ENCODE peak calls at places on chromosome 20, in five cellular contexts. J is neural progenitor cell, X is PC-3, V is hepatocyte, U is SK-N-SH. H is an unnamed sample. For H3K79me2, the result is how much of the 10 kb centered on the place peaks cover.

GRCh38 chr20:64241061-64241460 is 14.5 kb upstream of the PCMTD2 start:
- DNase-seq in U (no peak), X (no peak), V (no peak), J (no peak), H (no peak)

GRCh38 chr20:10897341-10897740 is 223.5 kb upstream of the JAG1 start:
- DNase-seq in V (no peak), J (no peak), U (no peak), X (peak), H (no peak)

GRCh38 chr20:24086121-24086520 is 97.5 kb upstream of the GGTLC1 start:
- DNase-seq in J (no peak), X (no peak), U (no peak), V (no peak), H (no peak)

GRCh38 chr20:19966840-19967239 is 50.3 kb upstream of the NAA20 start:
- DNase-seq in J (no peak), U (no peak), X (no peak), V (no peak), H (no peak)

GRCh38 chr20:8932192-8933150 is 136.4 kb upstream of the PLCB4 start:
- DNase-seq in V (no peak), U (no peak), X (peak), J (no peak), H (no peak)

GRCh38 chr20:53654932-53655674 is 61.5 kb upstream of the ZNF217 start:
- DNase-seq in J (no peak), V (no peak), U (no peak), X (peak), H (peak)

GRCh38 chr20:24588047-24588635 is 118.7 kb downstream of the SYNDIG1 start:
- DNase-seq in X (no peak), U (no peak), V (no peak), J (no peak), H (no peak)

GRCh38 chr20:10565922-10566897 is 107.6 kb downstream of the JAG1 start:
- DNase-seq in X (peak), V (peak), J (no peak), U (no peak), H (no peak)

GRCh38 chr20:17619351-17620093 is 49.6 kb downstream of the DSTN start:
- DNase-seq in X (no peak), V (no peak), J (no peak), U (peak), H (no peak)

GRCh38 chr20:60054716-60055371 is 96.6 kb downstream of the CDH26 start:
- DNase-seq in X (no peak), J (no peak), V (no peak), U (no peak), H (no peak)

GRCh38 chr20:12241065-12241464 is 323.4 kb downstream of the BTBD3 start:
- DNase-seq in V (no peak), X (no peak), J (no peak), U (no peak), H (no peak)

GRCh38 chr20:56797023-56797422 is 167.9 kb downstream of the TFAP2C start:
- DNase-seq in J (no peak), U (no peak), X (no peak), V (no peak), H (no peak)

GRCh38 chr20:35497780-35498189 is 31.7 kb downstream of the C20orf173 start:
- DNase-seq in V (no peak), X (no peak), U (no peak), J (no peak), H (no peak)

GRCh38 chr20:33689973-33690372 is 3.8 kb upstream of the E2F1 start:
- DNase-seq in X (peak), J (no peak), U (no peak), V (peak), H (no peak)

GRCh38 chr20:14672066-14672465 is 334.7 kb upstream of the FLRT3 start:
- DNase-seq in U (no peak), X (no peak), J (no peak), V (no peak), H (no peak)

GRCh38 chr20:8153281-8153908 is 21.3 kb downstream of the PLCB1 start:
- DNase-seq in V (no peak), X (peak), J (no peak), U (no peak), H (no peak)

GRCh38 chr20:2778602-2779321 is 21.7 kb downstream of the CPXM1 start:
- DNase-seq in J (no peak), U (no peak), V (no peak), X (no peak), H (no peak)

GRCh38 chr20:60966766-60967165 is 285.3 kb upstream of the CDH4 start:
- DNase-seq in X (no peak), U (no peak), V (no peak), J (no peak), H (no peak)

GRCh38 chr20:59664389-59665055 is 60.2 kb downstream of the PHACTR3 start:
- DNase-seq in U (no peak), V (no peak), X (no peak), J (no peak), H (no peak)

DNA sequence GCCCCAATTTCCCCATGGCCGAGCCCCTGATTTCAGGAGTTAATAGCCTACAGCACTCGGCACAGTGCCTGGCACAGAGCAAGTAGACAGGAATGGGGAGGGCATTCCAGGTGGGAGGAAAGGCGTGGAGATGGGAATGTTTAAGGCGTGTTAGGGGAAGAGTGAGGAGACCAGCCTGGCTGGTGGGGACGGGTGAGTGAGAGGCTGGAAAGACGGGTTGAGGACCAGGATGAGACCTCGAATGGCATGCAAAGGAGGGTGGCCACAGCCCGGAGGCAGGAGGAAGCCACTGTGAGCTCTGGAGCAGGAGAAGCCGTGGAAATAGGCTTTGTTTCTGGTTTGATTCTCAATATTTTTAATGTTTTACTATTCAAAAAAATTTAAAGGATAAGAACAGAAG is 49.5 kb downstream of the CEBPB start:
- DNase-seq in V (no peak), J (no peak), X (peak), U (no peak), H (no peak)
- H3K79me2 ChIP-seq in V (under half), J (under half), X (under half), U (under half), H (under half)

DNA sequence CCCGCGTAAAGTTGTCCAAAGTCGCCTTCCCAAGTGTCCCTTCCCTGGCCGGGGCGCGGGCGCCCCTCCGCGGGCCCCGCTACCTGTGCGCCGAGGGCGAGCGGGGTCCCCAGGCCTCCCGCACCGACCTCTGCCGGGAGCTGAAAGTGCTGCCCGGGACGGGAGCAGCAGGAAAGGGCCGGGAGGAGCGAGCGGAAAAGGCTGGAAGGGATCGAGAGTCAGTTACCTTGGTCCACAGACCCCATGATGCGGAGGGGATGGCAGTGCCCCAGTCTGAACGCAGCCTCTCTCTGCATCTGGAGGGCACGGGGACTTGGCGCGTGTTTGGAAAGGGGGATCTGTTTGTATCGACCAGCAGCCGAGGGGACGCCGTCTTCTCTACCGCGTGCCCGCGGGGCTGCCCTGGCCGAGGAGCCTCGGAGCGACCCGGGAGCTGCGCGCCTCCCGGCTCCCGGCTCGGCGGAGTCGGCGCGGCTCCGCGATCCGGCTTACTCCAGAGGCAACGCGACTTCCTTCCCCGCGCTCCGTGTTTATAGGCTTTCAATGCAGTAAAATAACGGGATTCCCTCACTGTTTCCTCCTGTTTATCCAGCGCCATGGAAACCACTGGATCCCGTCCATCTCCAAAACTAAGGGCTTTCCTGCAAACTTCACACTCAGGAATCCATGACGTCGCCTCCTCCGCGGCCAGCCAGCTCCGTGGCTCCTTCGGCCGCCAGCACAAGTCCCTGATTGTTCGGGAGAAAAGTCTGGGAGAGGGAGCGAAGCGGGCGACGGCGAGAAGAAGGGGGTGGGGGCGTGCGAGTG is 20.0 kb upstream of the NFATC2 start:
- DNase-seq in V (peak), X (peak), U (peak), J (peak), H (no peak)
- TF ChIP-seq CTCF in V (peak), X (peak), U (peak), J (peak), H (no peak)

GRCh38 chr20:58020656-58021454 is 207.6 kb downstream of the ANKRD60 start:
- DNase-seq in V (no peak), X (no peak), U (peak), J (no peak), H (no peak)

GRCh38 chr20:58023346-58023745 is 205.1 kb downstream of the ANKRD60 start:
- DNase-seq in U (no peak), V (no peak), X (no peak), J (no peak), H (no peak)

GRCh38 chr20:58019850-58020625 is 208.4 kb downstream of the ANKRD60 start:
- DNase-seq in U (no peak), J (no peak), X (no peak), V (no peak), H (no peak)

GRCh38 chr20:58022711-58023110 is 205.7 kb downstream of the ANKRD60 start:
- DNase-seq in V (no peak), X (no peak), J (no peak), U (no peak), H (no peak)

DNA sequence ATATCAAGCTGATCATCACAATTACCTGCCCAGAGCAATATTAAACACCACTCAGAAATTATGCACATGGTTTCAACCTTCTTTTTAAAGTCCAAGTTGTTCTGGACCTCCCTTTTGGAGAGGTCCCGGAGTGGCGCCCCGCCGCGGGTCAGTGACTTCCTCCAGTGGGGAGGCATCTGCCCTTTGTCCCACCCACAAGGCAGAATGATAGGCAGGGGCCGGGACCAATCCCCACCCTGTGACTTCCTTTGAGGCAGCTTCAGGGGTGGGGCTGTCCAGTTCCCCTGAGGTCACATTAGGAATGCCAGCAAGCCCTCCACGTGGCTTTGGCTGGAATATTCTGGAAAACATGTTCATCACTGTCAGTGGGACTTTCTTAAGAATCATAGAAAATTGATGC is 207.0 kb downstream of the ANKRD60 start:
- DNase-seq in X (no peak), V (no peak), U (peak), J (no peak), H (no peak)
- TF ChIP-seq EZH2phosphoT487 in X (no peak), V (no peak), U (no peak), J (no peak), H (no peak)

DNA sequence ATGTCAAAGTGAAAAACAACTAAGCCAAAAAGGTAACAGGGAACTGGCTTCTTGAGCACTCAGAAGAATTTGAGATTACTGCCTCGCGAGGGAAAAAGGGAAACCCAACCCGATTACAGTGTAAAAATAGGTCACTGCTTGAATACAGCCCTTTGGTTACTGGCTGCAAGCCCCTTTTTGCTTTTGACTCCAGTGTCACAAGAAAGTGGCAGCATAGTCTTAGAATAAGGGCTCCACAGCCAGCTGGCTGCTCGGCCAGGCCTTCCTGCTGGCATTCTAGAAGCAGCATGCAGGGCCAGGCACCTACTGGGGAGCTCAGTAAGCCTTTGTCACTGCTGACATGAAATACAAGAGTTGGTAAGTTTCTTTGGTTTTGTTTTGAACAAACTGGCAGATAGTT is 83.0 kb downstream of the ZHX3 start:
- DNase-seq in X (no peak), V (no peak), U (no peak), J (peak), H (no peak)
- H3K79me2 ChIP-seq in X (under half), V (under half), U (under half), J (under half), H (under half)